ENCODE peak calls at places on chromosomes 11 and 22, in seven cellular contexts. D, P, F, M, Y, Q and H are unnamed samples.

GRCh38 chr11:62593434-62594044 is 2.2 kb upstream of the TUT1 start:
- DNase-seq in D (peak), P (no peak), F (peak), M (no peak), Y (peak), Q (peak), H (peak)

GRCh38 chr11:128725630-128726461 is 32.0 kb downstream of the FLI1 start:
- DNase-seq in D (no peak), P (peak), F (no peak), M (no peak), Y (no peak), Q (no peak), H (no peak)

GRCh38 chr11:14773755-14774154 is 118.3 kb downstream of the CYP2R1 start:
- DNase-seq in D (no peak), P (no peak), F (no peak), M (no peak), Y (no peak), Q (no peak), H (no peak)

GRCh38 chr11:11450744-11451362 is 97.8 kb upstream of the CSNK2A3 start:
- DNase-seq in D (no peak), P (no peak), F (no peak), M (peak), Y (no peak), Q (no peak), H (no peak)

GRCh38 chr22:45832180-45832579 is 144.8 kb downstream of the WNT7B start:
- DNase-seq in D (no peak), P (no peak), F (no peak), M (no peak), Y (no peak), Q (no peak), H (no peak)

GRCh38 chr11:103359221-103359620 is 250.0 kb downstream of the DYNC2H1 start:
- DNase-seq in D (no peak), P (no peak), F (no peak), M (no peak), Y (peak), Q (no peak), H (no peak)

GRCh38 chr22:46984751-46985506 is 222.5 kb downstream of the TBC1D22A start:
- DNase-seq in D (no peak), P (no peak), F (no peak), M (peak), Y (no peak), Q (no peak), H (no peak)

GRCh38 chr22:26846645-26847044 is 189.3 kb downstream of the MIAT start:
- DNase-seq in D (peak), P (no peak), F (no peak), M (no peak), Y (no peak), Q (no peak), H (no peak)

DNA sequence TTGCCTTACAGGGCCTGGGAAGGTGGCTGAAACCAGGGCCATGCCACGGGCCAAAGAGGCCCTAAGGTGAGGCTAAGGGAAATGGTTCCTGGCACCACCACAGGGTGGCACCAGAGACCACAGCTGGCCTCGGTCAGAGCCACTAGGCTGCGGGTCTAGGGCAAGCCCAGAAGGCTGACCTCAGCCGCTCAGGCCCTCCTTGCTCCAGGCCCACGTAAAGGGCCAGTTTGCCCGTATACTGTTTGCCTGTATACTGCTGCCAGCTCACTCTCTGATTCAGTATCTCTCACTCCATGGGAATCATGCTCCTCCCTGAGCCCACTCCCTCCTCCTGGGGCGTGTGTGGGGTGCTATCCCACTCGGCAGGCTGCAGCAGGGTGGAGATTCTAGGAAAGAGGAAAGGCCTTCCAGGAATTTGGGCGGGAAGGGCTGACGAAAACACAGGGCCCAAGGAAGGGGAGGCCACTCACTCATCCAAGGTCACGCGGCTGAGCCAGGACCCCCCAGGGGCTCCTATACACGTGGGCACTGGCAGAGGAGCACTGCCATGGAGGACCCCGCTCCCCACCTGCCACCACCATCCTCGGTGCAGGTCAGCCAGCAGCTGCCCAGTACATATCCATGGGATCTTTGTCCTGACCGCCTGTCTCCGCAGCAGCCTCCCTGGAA is 62.4 kb downstream of the NECTIN1 start:
- DNase-seq in D (peak), P (no peak), F (peak), M (peak), Y (peak), Q (peak), H (peak)
- TF ChIP-seq JUND in D (peak), P (no peak), F (peak), M (no peak), Y (no peak), Q (no peak), H (no peak)

GRCh38 chr11:119148855-119149370 is at the start of gene ABCG4:
- DNase-seq in D (peak), P (no peak), F (no peak), M (no peak), Y (no peak), Q (peak), H (peak)
- TF ChIP-seq JUND in D (no peak), P (no peak), F (no peak), M (no peak), Y (no peak), Q (no peak), H (no peak)

GRCh38 chr11:126138636-126139540 is 72.6 kb downstream of the RPUSD4 start:
- DNase-seq in D (no peak), P (no peak), F (no peak), M (no peak), Y (no peak), Q (no peak), H (no peak)

GRCh38 chr11:126139541-126140091 is 71.8 kb downstream of the RPUSD4 start:
- DNase-seq in D (no peak), P (no peak), F (no peak), M (no peak), Y (no peak), Q (no peak), H (no peak)

GRCh38 chr11:126140106-126140931 is 71.1 kb downstream of the RPUSD4 start:
- DNase-seq in D (no peak), P (no peak), F (no peak), M (no peak), Y (no peak), Q (no peak), H (no peak)

GRCh38 chr11:126137146-126137545 is 74.3 kb downstream of the RPUSD4 start:
- DNase-seq in D (no peak), P (no peak), F (no peak), M (no peak), Y (no peak), Q (no peak), H (no peak)

GRCh38 chr11:126140932-126141291 is 70.5 kb downstream of the RPUSD4 start:
- DNase-seq in D (no peak), P (no peak), F (no peak), M (no peak), Y (no peak), Q (peak), H (no peak)
- TF ChIP-seq JUND in D (no peak), P (no peak), F (no peak), M (no peak), Y (no peak), Q (peak), H (no peak)

GRCh38 chr22:42271191-42271813 is 849 bp upstream of the TCF20 start:
- DNase-seq in D (no peak), P (no peak), F (no peak), M (no peak), Y (no peak), Q (no peak), H (no peak)

GRCh38 chr22:42269407-42270177 is 861 bp downstream of the TCF20 start:
- DNase-seq in D (peak), P (no peak), F (peak), M (peak), Y (peak), Q (peak), H (peak)

GRCh38 chr22:42271906-42272305 is 1.5 kb upstream of the TCF20 start:
- DNase-seq in D (no peak), P (no peak), F (no peak), M (no peak), Y (no peak), Q (no peak), H (no peak)

GRCh38 chr22:42270178-42270511 is 308 bp downstream of the TCF20 start:
- DNase-seq in D (peak), P (no peak), F (peak), M (peak), Y (no peak), Q (no peak), H (no peak)

DNA sequence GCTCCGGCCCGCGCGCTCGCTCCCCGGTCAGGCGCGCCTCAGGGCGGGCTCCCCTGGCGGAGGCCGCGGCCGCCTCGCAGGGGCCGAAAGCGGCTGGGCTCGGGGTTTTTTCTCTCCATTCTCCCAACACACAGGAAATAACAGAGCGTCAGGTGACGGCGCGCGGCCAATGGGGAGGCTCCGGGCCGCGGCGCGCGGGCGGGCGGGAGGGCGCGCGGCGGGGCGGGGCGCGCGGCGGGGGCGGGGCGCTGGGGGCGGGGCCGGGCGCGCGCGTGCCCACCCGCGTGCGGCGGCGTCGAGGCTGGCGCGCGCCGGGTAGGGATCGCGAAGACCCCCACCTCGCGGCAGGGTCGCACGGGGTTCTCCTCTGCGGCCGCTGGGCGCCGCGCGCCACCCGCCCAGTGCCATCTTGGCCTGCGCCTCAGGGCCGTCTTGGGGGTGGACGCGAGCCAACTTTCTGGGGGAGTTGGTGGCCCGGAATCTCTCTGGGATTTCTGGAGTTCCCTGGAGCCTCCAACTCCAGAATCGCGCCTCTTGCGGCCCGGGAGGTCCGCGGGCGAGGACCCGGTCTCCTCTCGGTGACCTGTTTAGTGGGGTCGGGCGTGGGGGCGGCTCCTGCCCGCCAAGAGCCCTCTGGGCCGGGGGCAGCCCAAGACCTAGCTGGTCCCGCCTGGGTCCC is at the start of gene TCF20:
- DNase-seq in D (peak), P (no peak), F (peak), M (peak), Y (peak), Q (peak), H (peak)
- TF ChIP-seq JUND in D (no peak), P (no peak), F (no peak), M (no peak), Y (no peak), Q (no peak), H (no peak)